ENCODE peak calls at places on chromosomes 6 and 20, in ten cellular contexts. U is C1 segment of cervical spinal cord; Y is astrocyte; V is mucosa of gallbladder; W is foreskin fibroblast; Q is activated T-cell treated with anti-CD3 and anti-CD28 coated beads, Interleukin-2, amount 50 U/mL, for 1 hour; N is midbrain; E is cardiac fibroblast; H is Right ventricle myocardium inferior; F is kidney tubule cell. O is an unnamed sample.
A peak's percentile ranks its signal among the peaks of the same experiment; 100 is the strongest.

GRCh38 chr20:4040283-4041179 is 25.2 kb upstream of the RNF24 start:
- DNase-seq in U (no peak), Y (no peak), V (peak; percentile 36), W (peak; percentile 77), Q (no peak), N (no peak), E (no peak), H (no peak), F (peak; percentile 87), O (peak; percentile 46)

GRCh38 chr6:108782231-108783041 is 65.8 kb upstream of the ARMC2 start:
- DNase-seq in U (peak; percentile 13), Y (peak; percentile 71), V (peak; percentile 84), W (peak; percentile 94), Q (peak; percentile 80), N (peak; percentile 83), E (peak; percentile 90), H (peak; percentile 92), F (peak; percentile 94), O (peak; percentile 85)

GRCh38 chr20:32205502-32206382 is 1.8 kb downstream of the PLAGL2 start:
- DNase-seq in U (no peak), Y (no peak), V (no peak), W (peak; percentile 53), Q (no peak), N (no peak), E (peak; percentile 57), H (no peak), F (no peak), O (no peak)

GRCh38 chr6:104881964-104882668 is 22.4 kb upstream of the HACE1 start:
- DNase-seq in U (no peak), Y (no peak), V (no peak), W (no peak), Q (no peak), N (no peak), E (no peak), H (no peak), F (no peak), O (no peak)

GRCh38 chr20:36206068-36206467 is 30.2 kb upstream of the AAR2 start:
- DNase-seq in U (no peak), Y (no peak), V (no peak), W (no peak), Q (no peak), N (no peak), E (no peak), H (no peak), F (no peak), O (no peak)

GRCh38 chr6:137697267-137697938 is 169.7 kb upstream of the TNFAIP3 start:
- DNase-seq in U (no peak), Y (peak; percentile 80), V (peak; percentile 57), W (peak; percentile 74), Q (no peak), N (no peak), E (peak; percentile 47), H (no peak), F (peak; percentile 97), O (peak; percentile 70)

GRCh38 chr6:40349092-40349491 is 238.1 kb downstream of the LRFN2 start:
- DNase-seq in U (no peak), Y (peak; percentile 41), V (no peak), W (no peak), Q (no peak), N (no peak), E (no peak), H (no peak), F (no peak), O (no peak)

GRCh38 chr20:1524004-1524403 is 32.8 kb upstream of the SIRPB2 start:
- DNase-seq in U (no peak), Y (no peak), V (no peak), W (no peak), Q (no peak), N (no peak), E (no peak), H (no peak), F (no peak), O (no peak)

GRCh38 chr6:125197795-125198269 is 44.3 kb downstream of the TPD52L1 start:
- DNase-seq in U (no peak), Y (peak; percentile 64), V (peak; percentile 86), W (peak; percentile 78), Q (no peak), N (peak; percentile 23), E (peak; percentile 71), H (no peak), F (peak; percentile 77), O (peak; percentile 87)

GRCh38 chr6:16438677-16439615 is 200.6 kb downstream of the GMPR start:
- DNase-seq in U (no peak), Y (peak; percentile 61), V (no peak), W (peak; percentile 47), Q (no peak), N (no peak), E (peak; percentile 73), H (no peak), F (no peak), O (no peak)

GRCh38 chr6:7108964-7109836 is 1.4 kb downstream of the RREB1 start:
- DNase-seq in U (no peak), Y (peak; percentile 67), V (peak; percentile 73), W (peak; percentile 87), Q (peak; percentile 58), N (no peak), E (peak; percentile 81), H (peak; percentile 79), F (peak; percentile 70), O (peak; percentile 45)

GRCh38 chr6:52227495-52227894 is 16.8 kb downstream of the IL17F start:
- DNase-seq in U (no peak), Y (no peak), V (no peak), W (no peak), Q (no peak), N (no peak), E (no peak), H (no peak), F (no peak), O (no peak)

GRCh38 chr6:166767191-166767590 is 140.1 kb upstream of the RPS6KA2 start:
- DNase-seq in U (no peak), Y (no peak), V (peak; percentile 26), W (no peak), Q (no peak), N (no peak), E (no peak), H (no peak), F (no peak), O (no peak)

GRCh38 chr20:36303831-36304230 is 2.3 kb upstream of the DLGAP4 start:
- DNase-seq in U (no peak), Y (no peak), V (no peak), W (no peak), Q (no peak), N (no peak), E (no peak), H (no peak), F (no peak), O (no peak)

GRCh38 chr6:84618836-84619235 is 145.6 kb downstream of the TBX18 start:
- DNase-seq in U (no peak), Y (peak; percentile 68), V (no peak), W (peak; percentile 35), Q (no peak), N (no peak), E (peak; percentile 75), H (no peak), F (no peak), O (no peak)

GRCh38 chr20:54174452-54175175 is 828 bp upstream of the CYP24A1 start:
- DNase-seq in U (no peak), Y (no peak), V (no peak), W (no peak), Q (no peak), N (no peak), E (peak; percentile 20), H (no peak), F (no peak), O (no peak)

GRCh38 chr6:28638915-28639314 is 113.2 kb downstream of the GPX5 start:
- DNase-seq in U (no peak), Y (no peak), V (no peak), W (no peak), Q (no peak), N (no peak), E (no peak), H (no peak), F (no peak), O (no peak)

GRCh38 chr6:110625883-110626282 is 149.5 kb upstream of the SLC22A16 start:
- DNase-seq in U (no peak), Y (peak; percentile 65), V (no peak), W (peak; percentile 16), Q (no peak), N (no peak), E (peak; percentile 21), H (no peak), F (peak; percentile 39), O (peak; percentile 43)

GRCh38 chr6:45698046-45698445 is 317.6 kb downstream of the CLIC5 start:
- DNase-seq in U (no peak), Y (no peak), V (no peak), W (peak; percentile 81), Q (no peak), N (no peak), E (no peak), H (no peak), F (peak; percentile 61), O (no peak)

GRCh38 chr6:150753404-150754184 is 111.9 kb upstream of the MTHFD1L start:
- DNase-seq in U (no peak), Y (no peak), V (no peak), W (no peak), Q (no peak), N (no peak), E (no peak), H (no peak), F (no peak), O (no peak)

GRCh38 chr20:11564491-11564890 is 353.2 kb upstream of the BTBD3 start:
- DNase-seq in U (no peak), Y (no peak), V (no peak), W (no peak), Q (no peak), N (no peak), E (no peak), H (no peak), F (no peak), O (no peak)

GRCh38 chr6:47478233-47479155 is 905 bp downstream of the CD2AP start:
- DNase-seq in U (peak; percentile 59), Y (peak; percentile 27), V (no peak), W (peak; percentile 39), Q (no peak), N (no peak), E (peak; percentile 42), H (peak; percentile 65), F (peak; percentile 51), O (peak; percentile 14)

GRCh38 chr20:19964289-19965263 is 52.6 kb upstream of the NAA20 start:
- DNase-seq in U (no peak), Y (peak; percentile 84), V (peak; percentile 83), W (peak; percentile 96), Q (no peak), N (no peak), E (peak; percentile 89), H (no peak), F (peak; percentile 85), O (peak; percentile 80)

O was measured in body of pancreas.